ENCODE peak calls at places on chromosomes 7 and 10, in five cellular contexts. U, C, R, O and S are unnamed samples.

GRCh38 chr7:148982596-148983219 is 45.6 kb downstream of the PDIA4 start:
- DNase-seq in O (no peak), U (peak), C (no peak), R (no peak), S (no peak)

GRCh38 chr7:25124485-25125136 is 449 bp downstream of the CYCS start:
- DNase-seq in R (no peak), O (no peak), U (peak), C (no peak), S (peak)

GRCh38 chr7:119452401-119452800 is 820.6 kb upstream of the KCND2 start:
- DNase-seq in O (no peak), U (no peak), C (no peak), R (no peak), S (no peak)

GRCh38 chr10:45308707-45309106 is 6.7 kb downstream of the OR13A1 start:
- DNase-seq in C (no peak), U (no peak), O (no peak), R (no peak), S (no peak)

GRCh38 chr10:116913681-116914080 is 64.4 kb downstream of the ENO4 start:
- DNase-seq in R (no peak), C (no peak), O (no peak), U (no peak), S (no peak)

GRCh38 chr10:36256166-36256565 is 614.1 kb upstream of the FZD8 start:
- DNase-seq in C (no peak), U (no peak), R (no peak), O (no peak), S (no peak)

GRCh38 chr7:106178593-106179134 is 66.6 kb upstream of the SYPL1 start:
- DNase-seq in R (no peak), U (no peak), C (peak), O (no peak), S (no peak)

GRCh38 chr10:62980697-62981495 is 152.2 kb upstream of the NRBF2 start:
- DNase-seq in R (no peak), U (no peak), C (no peak), O (no peak), S (no peak)

GRCh38 chr10:55024718-55025117 is 223.7 kb upstream of the PCDH15 start:
- DNase-seq in O (no peak), R (no peak), C (no peak), U (peak), S (no peak)

GRCh38 chr7:119256446-119257131 is 1016.4 kb upstream of the KCND2 start:
- DNase-seq in O (no peak), U (no peak), R (no peak), C (no peak), S (no peak)

GRCh38 chr7:41491752-41492405 is 211.0 kb downstream of the INHBA start:
- DNase-seq in C (no peak), O (no peak), R (no peak), U (no peak), S (no peak)

GRCh38 chr10:89454561-89455347 is 40.4 kb downstream of the IFIT5 start:
- DNase-seq in C (no peak), O (no peak), R (no peak), U (no peak), S (no peak)

GRCh38 chr7:93171606-93172226 is 23.5 kb upstream of the SAMD9L start:
- DNase-seq in R (no peak), O (no peak), U (no peak), C (no peak), S (no peak)

GRCh38 chr10:120336910-120337540 is 120.0 kb upstream of the PLPP4 start:
- DNase-seq in O (peak), U (peak), C (peak), R (peak), S (no peak)

GRCh38 chr7:1112109-1112508 is 24.2 kb downstream of the GPER1 start:
- DNase-seq in U (no peak), R (no peak), C (no peak), O (no peak), S (no peak)

GRCh38 chr10:5622586-5622985 is 43.8 kb downstream of the ASB13 start:
- DNase-seq in U (no peak), R (no peak), C (no peak), O (no peak), S (no peak)

GRCh38 chr10:86203162-86203905 is 163.3 kb downstream of the GRID1 start:
- DNase-seq in O (no peak), C (no peak), R (peak), U (no peak), S (peak)

GRCh38 chr7:144118341-144118740 is 4.6 kb upstream of the OR2A14 start:
- DNase-seq in C (no peak), O (no peak), R (no peak), U (no peak), S (no peak)

GRCh38 chr10:69801434-69802315 is at the start of gene COL13A1:
- DNase-seq in O (peak), U (peak), C (no peak), R (peak), S (no peak)

GRCh38 chr7:8284606-8285005 is 22.6 kb upstream of the ICA1 start:
- DNase-seq in U (no peak), R (no peak), O (peak), C (peak), S (no peak)

GRCh38 chr7:18459439-18459838 is 36.1 kb upstream of the HDAC9 start:
- DNase-seq in U (no peak), O (no peak), R (no peak), C (no peak), S (no peak)

GRCh38 chr7:132472463-132473120 is 103.7 kb downstream of the PLXNA4 start:
- DNase-seq in O (no peak), U (peak), R (no peak), C (no peak), S (peak)

GRCh38 chr7:1046722-1047679 is 2.7 kb downstream of the GPR146 start:
- DNase-seq in C (peak), U (peak), R (no peak), O (peak), S (no peak)

GRCh38 chr7:78326189-78326588 is 527.6 kb downstream of the PHTF2 start:
- DNase-seq in U (no peak), O (no peak), R (no peak), C (no peak), S (no peak)

GRCh38 chr10:130421909-130422308 is 285.7 kb downstream of the GLRX3 start:
- DNase-seq in R (peak), U (no peak), C (no peak), O (no peak), S (no peak)

GRCh38 chr10:4656576-4657194 is 169.3 kb upstream of the AKR1E2 start:
- DNase-seq in R (no peak), C (peak), U (peak), O (peak), S (peak)

GRCh38 chr10:101218423-101219136 is 10.7 kb downstream of the LBX1 start:
- DNase-seq in O (no peak), C (no peak), R (no peak), U (peak), S (no peak)

GRCh38 chr10:101219137-101219945 is 9.9 kb downstream of the LBX1 start:
- DNase-seq in U (no peak), C (no peak), O (no peak), R (no peak), S (no peak)

GRCh38 chr10:101216207-101216607 is 13.1 kb downstream of the LBX1 start:
- DNase-seq in U (peak), O (no peak), R (peak), C (no peak), S (no peak)

GRCh38 chr10:101216631-101217425 is 12.4 kb downstream of the LBX1 start:
- DNase-seq in U (no peak), O (no peak), C (no peak), R (no peak), S (no peak)

DNA sequence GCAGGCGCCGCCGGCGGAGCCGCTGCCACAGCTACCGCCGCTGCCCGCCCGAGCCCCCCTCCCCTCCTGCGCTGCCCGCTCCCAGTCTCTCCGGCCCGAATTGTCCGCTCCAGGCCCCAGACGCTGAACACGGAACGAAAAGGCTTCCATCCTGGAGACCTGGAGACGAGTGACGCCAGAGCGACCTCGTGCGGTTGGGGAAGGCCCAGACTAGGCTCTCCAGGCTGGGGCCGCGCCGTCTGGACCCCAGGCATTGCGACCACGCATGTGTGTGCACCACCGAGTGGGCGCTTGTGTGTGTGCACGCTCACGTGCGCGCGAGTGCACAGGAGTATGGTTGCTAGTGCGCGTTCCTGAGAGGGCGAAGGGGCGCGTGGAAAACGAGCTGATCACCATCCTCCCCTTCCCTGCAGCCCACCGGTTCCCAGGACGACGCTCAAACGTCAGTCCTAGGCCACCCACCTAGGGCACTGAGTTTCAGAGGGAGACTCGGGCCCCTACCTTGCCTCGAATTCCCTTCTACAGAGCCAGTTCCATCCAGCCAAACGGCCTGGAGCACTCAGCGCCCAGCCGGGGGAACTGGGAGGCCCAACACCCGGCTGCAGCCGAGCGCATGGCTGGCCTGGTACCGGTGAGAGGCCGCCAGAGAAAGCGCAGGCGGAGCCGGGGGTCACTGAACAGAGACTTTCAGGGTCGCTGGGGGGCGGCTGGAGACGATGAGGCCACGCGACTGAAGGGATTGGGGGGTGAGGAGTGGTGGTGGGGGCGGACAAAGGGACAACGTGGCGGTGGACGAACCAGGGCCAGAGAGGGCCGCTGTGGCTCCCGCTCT is 11.6 kb downstream of the LBX1 start:
- DNase-seq in R (peak), O (peak), C (no peak), U (peak), S (no peak)
- TF ChIP-seq CTCF in R (peak), O (peak), C (no peak), U (peak), S (no peak)

GRCh38 chr7:100887186-100887954 is 2.1 kb downstream of the UFSP1 start:
- DNase-seq in R (no peak), U (peak), O (peak), C (no peak), S (no peak)

GRCh38 chr7:100888988-100889760 is at the start of gene UFSP1:
- DNase-seq in O (no peak), U (no peak), C (no peak), R (peak), S (peak)

GRCh38 chr7:100889761-100890639 is 485 bp upstream of the UFSP1 start:
- DNase-seq in O (peak), C (peak), R (peak), U (peak), S (peak)

GRCh38 chr7:100887955-100888481 is 1.5 kb downstream of the UFSP1 start:
- DNase-seq in U (peak), R (no peak), C (no peak), O (no peak), S (no peak)

DNA sequence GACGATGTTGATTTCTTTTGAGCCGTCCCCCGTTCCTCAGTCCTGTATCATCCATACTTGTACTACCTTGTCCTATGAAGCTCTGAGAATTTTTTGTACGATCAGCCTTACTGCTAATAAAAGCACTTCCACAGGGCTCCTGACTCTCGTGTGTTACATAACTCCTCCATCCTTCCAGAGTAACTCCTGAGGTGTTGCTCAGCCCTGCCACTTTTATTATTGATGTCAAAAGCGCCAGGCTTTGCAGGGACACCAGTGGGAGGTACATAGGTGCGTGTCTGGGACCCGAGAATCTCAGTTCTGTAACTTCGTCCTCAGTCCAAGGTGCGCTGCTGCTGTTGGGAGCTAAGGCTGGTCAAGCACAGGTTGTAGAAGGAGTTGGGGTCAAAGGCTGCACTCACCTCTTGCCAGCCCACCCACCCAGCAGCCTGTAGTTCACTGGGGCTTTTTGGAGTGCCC is 957 bp downstream of the UFSP1 start:
- DNase-seq in O (no peak), C (no peak), R (no peak), U (no peak), S (no peak)
- TF ChIP-seq POLR2AphosphoS5 in O (no peak), C (no peak), R (no peak), U (no peak), S (no peak)

DNA sequence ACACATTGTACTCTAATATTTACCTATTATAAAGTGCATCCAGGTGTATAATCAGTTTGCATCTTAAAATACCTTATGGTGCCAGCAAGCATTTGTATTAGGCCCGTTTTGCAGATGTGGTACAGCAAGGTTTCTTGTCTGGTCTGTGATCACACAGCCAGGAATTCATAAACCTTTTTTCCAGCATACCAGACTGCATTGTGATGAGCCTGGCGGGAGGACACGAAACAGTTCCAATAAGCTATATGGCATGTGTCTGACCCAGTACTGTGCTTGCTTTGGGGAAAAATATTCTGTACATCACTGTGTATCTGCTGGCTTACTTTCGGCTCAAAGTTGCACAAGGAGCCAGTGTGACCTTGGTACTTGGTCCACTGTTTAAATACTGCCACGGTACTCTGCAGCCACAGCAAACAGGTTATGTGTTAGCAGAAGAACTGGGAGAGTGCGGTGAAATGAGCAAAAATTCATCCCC is 36.3 kb downstream of the CHN2 start:
- DNase-seq in C (no peak), U (no peak), O (no peak), R (no peak), S (no peak)
- TF ChIP-seq EP300 in C (no peak), U (no peak), O (no peak), R (no peak), S (no peak)

GRCh38 chr10:18216482-18216881 is 76.3 kb downstream of the CACNB2 start:
- DNase-seq in U (peak), R (no peak), C (no peak), O (no peak), S (no peak)
- TF ChIP-seq CTCF in U (peak), R (peak), C (no peak), O (peak), S (peak)

GRCh38 chr10:32952541-32953276 is 5.3 kb downstream of the ITGB1 start:
- DNase-seq in O (no peak), C (no peak), U (no peak), R (no peak), S (no peak)

GRCh38 chr10:32951111-32951510 is 6.9 kb downstream of the ITGB1 start:
- DNase-seq in O (no peak), U (no peak), R (no peak), C (no peak), S (no peak)

GRCh38 chr10:32952094-32952493 is 5.9 kb downstream of the ITGB1 start:
- DNase-seq in O (no peak), R (no peak), C (no peak), U (no peak), S (no peak)

GRCh38 chr10:32949221-32949678 is 8.8 kb downstream of the ITGB1 start:
- DNase-seq in R (no peak), U (no peak), C (no peak), O (no peak), S (no peak)

GRCh38 chr10:32950457-32951109 is 7.4 kb downstream of the ITGB1 start:
- DNase-seq in R (no peak), C (no peak), O (no peak), U (no peak), S (no peak)
- TF ChIP-seq POLR2AphosphoS5 in R (no peak), C (no peak), O (no peak), U (no peak), S (no peak)

GRCh38 chr10:22719406-22720042 is 5.1 kb upstream of the PIP4K2A start:
- DNase-seq in O (no peak), C (no peak), R (no peak), U (no peak), S (no peak)
- TF ChIP-seq EP300 in O (no peak), C (no peak), R (no peak), U (no peak), S (no peak)

DNA sequence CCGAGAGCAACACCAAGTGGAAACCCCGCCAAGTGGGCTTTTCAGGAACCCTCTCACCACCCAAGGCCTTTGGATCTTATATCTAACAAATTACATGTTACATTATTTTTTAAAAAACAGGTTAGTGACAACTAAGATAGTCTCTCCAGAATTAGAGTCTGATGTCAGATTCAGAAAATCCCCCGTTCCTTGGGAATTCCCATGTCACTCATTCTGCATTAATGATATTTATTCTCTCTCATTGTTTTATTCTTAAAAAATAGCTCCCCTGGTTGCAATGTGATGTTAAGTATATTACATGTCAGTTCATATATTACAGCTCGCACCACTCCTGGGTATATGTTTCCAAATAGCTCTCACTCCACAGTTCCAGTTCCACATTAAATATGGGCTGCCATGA is 81.8 kb downstream of the WNT2 start:
- DNase-seq in O (no peak), U (no peak), C (no peak), R (no peak), S (no peak)
- TF ChIP-seq CTCF in O (no peak), U (no peak), C (no peak), R (no peak), S (no peak)

GRCh38 chr7:151089893-151090730 is 3.8 kb downstream of the AGAP3 start:
- DNase-seq in R (no peak), C (no peak), U (no peak), O (no peak), S (no peak)

GRCh38 chr7:151086802-151087246 is 549 bp downstream of the AGAP3 start:
- DNase-seq in U (peak), C (no peak), R (peak), O (peak), S (no peak)

GRCh38 chr7:151087247-151088018 is 1.2 kb downstream of the AGAP3 start:
- DNase-seq in O (peak), R (no peak), C (peak), U (peak), S (peak)

GRCh38 chr7:151088856-151089699 is 2.8 kb downstream of the AGAP3 start:
- DNase-seq in R (no peak), O (peak), U (no peak), C (peak), S (peak)

DNA sequence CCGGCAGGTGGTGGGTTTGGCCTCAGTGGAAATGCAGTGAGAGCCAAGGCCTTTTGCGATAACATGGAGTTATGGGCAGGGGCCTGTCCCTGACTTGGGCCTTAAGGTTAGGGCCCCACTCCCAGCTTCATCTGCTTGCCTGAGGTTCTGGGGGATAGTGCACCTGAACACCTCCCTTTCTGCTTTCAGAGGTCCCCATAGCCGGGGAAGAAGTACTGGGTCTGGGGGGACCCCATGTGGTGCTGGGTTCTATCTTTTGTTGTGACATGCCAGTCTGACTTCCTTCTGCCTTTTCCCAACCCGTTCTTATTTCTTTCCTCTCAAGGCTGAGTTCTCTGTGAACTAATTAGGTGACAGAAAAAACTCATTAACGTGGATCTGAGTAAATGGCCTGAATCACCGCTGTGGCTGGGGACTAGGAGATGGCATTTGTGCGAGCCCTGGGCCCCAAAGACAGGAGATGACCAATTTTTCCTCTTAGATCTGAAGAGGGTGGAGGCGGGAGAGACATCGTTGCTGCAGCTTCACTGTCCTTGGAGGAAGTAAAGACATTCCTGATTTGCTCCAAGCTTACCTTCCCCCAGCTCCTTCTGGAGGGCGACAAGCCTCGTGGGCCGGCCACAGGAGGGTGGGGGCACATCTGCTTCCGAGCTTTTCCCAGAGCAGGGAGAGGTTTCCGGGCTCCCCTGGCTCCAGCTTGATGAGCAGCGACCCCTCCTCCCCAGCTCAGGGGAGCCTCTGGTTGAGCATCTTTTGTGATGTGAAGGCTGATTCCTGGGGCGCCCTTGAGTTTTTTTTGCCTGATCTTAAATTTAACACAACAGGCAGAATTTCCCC is 2.0 kb downstream of the AGAP3 start:
- DNase-seq in U (no peak), C (no peak), O (no peak), R (no peak), S (no peak)
- TF ChIP-seq POLR2AphosphoS5 in U (no peak), C (no peak), O (no peak), R (no peak), S (no peak)

GRCh38 chr10:11146402-11147171 is 128.9 kb downstream of the CELF2 start:
- DNase-seq in R (no peak), C (no peak), O (no peak), U (peak), S (no peak)

GRCh38 chr10:11144626-11145497 is 127.2 kb downstream of the CELF2 start:
- DNase-seq in C (no peak), R (no peak), U (no peak), O (no peak), S (no peak)

GRCh38 chr10:11143240-11143639 is 125.6 kb downstream of the CELF2 start:
- DNase-seq in O (no peak), C (no peak), U (no peak), R (no peak), S (no peak)

GRCh38 chr10:11147723-11148122 is 130.1 kb downstream of the CELF2 start:
- DNase-seq in R (no peak), C (peak), O (no peak), U (no peak), S (no peak)

GRCh38 chr10:11145498-11145855 is 127.8 kb downstream of the CELF2 start:
- DNase-seq in C (peak), R (no peak), O (peak), U (no peak), S (no peak)
- TF ChIP-seq EP300 in C (no peak), R (no peak), O (no peak), U (no peak), S (no peak)